ENCODE peak calls at places on chromosome 20, in seven cellular contexts. One of them, this sample, is unnamed.

GRCh38 chr20:14142171-14142570 is 146.9 kb downstream of the MACROD2 start:
- DNase-seq in astrocyte of the spinal cord: peak
- DNase-seq in RWPE1: peak
- DNase-seq in kidney tubule cell: peak
- DNase-seq in GM03348: peak
- DNase-seq in body of pancreas: peak
- DNase-seq in H4: peak
- DNase-seq in this sample: peak

GRCh38 chr20:63409066-63409833 is 48.1 kb upstream of the CHRNA4 start:
- DNase-seq in astrocyte of the spinal cord: no peak
- DNase-seq in RWPE1: no peak
- DNase-seq in kidney tubule cell: no peak
- DNase-seq in GM03348: no peak
- DNase-seq in body of pancreas: no peak
- DNase-seq in H4: no peak
- DNase-seq in this sample: no peak

GRCh38 chr20:45564760-45565276 is 14.3 kb downstream of the WFDC8 start:
- DNase-seq in astrocyte of the spinal cord: no peak
- DNase-seq in RWPE1: no peak
- DNase-seq in kidney tubule cell: no peak
- DNase-seq in GM03348: no peak
- DNase-seq in body of pancreas: no peak
- DNase-seq in H4: no peak
- DNase-seq in this sample: no peak

GRCh38 chr20:61742097-61742805 is 323.4 kb downstream of the TAF4 start:
- DNase-seq in astrocyte of the spinal cord: peak
- DNase-seq in RWPE1: no peak
- DNase-seq in kidney tubule cell: no peak
- DNase-seq in GM03348: no peak
- DNase-seq in body of pancreas: no peak
- DNase-seq in H4: no peak
- DNase-seq in this sample: no peak

GRCh38 chr20:16263582-16263981 is 309.7 kb downstream of the KIF16B start:
- DNase-seq in astrocyte of the spinal cord: no peak
- DNase-seq in RWPE1: no peak
- DNase-seq in kidney tubule cell: no peak
- DNase-seq in GM03348: no peak
- DNase-seq in body of pancreas: no peak
- DNase-seq in H4: no peak
- DNase-seq in this sample: no peak

GRCh38 chr20:59955131-59955796 is 3.0 kb upstream of the CDH26 start:
- DNase-seq in astrocyte of the spinal cord: no peak
- DNase-seq in RWPE1: peak
- DNase-seq in kidney tubule cell: peak
- DNase-seq in GM03348: peak
- DNase-seq in body of pancreas: no peak
- DNase-seq in H4: peak
- DNase-seq in this sample: peak

GRCh38 chr20:24871429-24872213 is 77.4 kb upstream of the CST7 start:
- DNase-seq in astrocyte of the spinal cord: no peak
- DNase-seq in RWPE1: no peak
- DNase-seq in kidney tubule cell: no peak
- DNase-seq in GM03348: no peak
- DNase-seq in body of pancreas: no peak
- DNase-seq in H4: no peak
- DNase-seq in this sample: no peak

GRCh38 chr20:49573900-49574416 is 6.0 kb upstream of the PTGIS start:
- DNase-seq in astrocyte of the spinal cord: no peak
- DNase-seq in RWPE1: no peak
- DNase-seq in kidney tubule cell: peak
- DNase-seq in GM03348: peak
- DNase-seq in body of pancreas: no peak
- DNase-seq in H4: no peak
- DNase-seq in this sample: no peak

GRCh38 chr20:59171986-59172385 is 8.4 kb downstream of the ZNF831 start:
- DNase-seq in astrocyte of the spinal cord: no peak
- DNase-seq in RWPE1: no peak
- DNase-seq in kidney tubule cell: no peak
- DNase-seq in GM03348: no peak
- DNase-seq in body of pancreas: no peak
- DNase-seq in H4: no peak
- DNase-seq in this sample: no peak

GRCh38 chr20:36208257-36208656 is 28.0 kb upstream of the AAR2 start:
- DNase-seq in astrocyte of the spinal cord: no peak
- DNase-seq in RWPE1: no peak
- DNase-seq in kidney tubule cell: no peak
- DNase-seq in GM03348: no peak
- DNase-seq in body of pancreas: no peak
- DNase-seq in H4: no peak
- DNase-seq in this sample: no peak

GRCh38 chr20:50575869-50576720 is 65.9 kb downstream of the PTPN1 start:
- DNase-seq in astrocyte of the spinal cord: peak
- DNase-seq in RWPE1: peak
- DNase-seq in kidney tubule cell: peak
- DNase-seq in GM03348: peak
- DNase-seq in body of pancreas: peak
- DNase-seq in H4: peak
- DNase-seq in this sample: peak

GRCh38 chr20:9359561-9360308 is 154.7 kb upstream of the LAMP5 start:
- DNase-seq in astrocyte of the spinal cord: peak
- DNase-seq in RWPE1: peak
- DNase-seq in kidney tubule cell: peak
- DNase-seq in GM03348: peak
- DNase-seq in body of pancreas: peak
- DNase-seq in H4: peak
- DNase-seq in this sample: peak

GRCh38 chr20:37442986-37443385 is 78.1 kb upstream of the NNAT start:
- DNase-seq in astrocyte of the spinal cord: no peak
- DNase-seq in RWPE1: no peak
- DNase-seq in kidney tubule cell: no peak
- DNase-seq in GM03348: no peak
- DNase-seq in body of pancreas: no peak
- DNase-seq in H4: no peak
- DNase-seq in this sample: no peak

GRCh38 chr20:25048519-25048952 is 9.4 kb downstream of the ACSS1 start:
- DNase-seq in astrocyte of the spinal cord: no peak
- DNase-seq in RWPE1: no peak
- DNase-seq in kidney tubule cell: no peak
- DNase-seq in GM03348: no peak
- DNase-seq in body of pancreas: peak
- DNase-seq in H4: no peak
- DNase-seq in this sample: no peak

GRCh38 chr20:40961686-40962640 is 66.7 kb upstream of the TOP1 start:
- DNase-seq in astrocyte of the spinal cord: peak
- DNase-seq in RWPE1: peak
- DNase-seq in kidney tubule cell: no peak
- DNase-seq in GM03348: no peak
- DNase-seq in body of pancreas: no peak
- DNase-seq in H4: peak
- DNase-seq in this sample: no peak

GRCh38 chr20:4666001-4666470 is 55.7 kb upstream of the PRND start:
- DNase-seq in astrocyte of the spinal cord: peak
- DNase-seq in RWPE1: peak
- DNase-seq in kidney tubule cell: no peak
- DNase-seq in GM03348: peak
- DNase-seq in body of pancreas: no peak
- DNase-seq in H4: peak
- DNase-seq in this sample: no peak

GRCh38 chr20:64238115-64238825 is 17.3 kb upstream of the PCMTD2 start:
- DNase-seq in astrocyte of the spinal cord: no peak
- DNase-seq in RWPE1: no peak
- DNase-seq in kidney tubule cell: no peak
- DNase-seq in GM03348: no peak
- DNase-seq in body of pancreas: no peak
- DNase-seq in H4: no peak
- DNase-seq in this sample: peak

GRCh38 chr20:32415494-32415893 is 57.4 kb downstream of the ASXL1 start:
- DNase-seq in astrocyte of the spinal cord: no peak
- DNase-seq in RWPE1: no peak
- DNase-seq in kidney tubule cell: no peak
- DNase-seq in GM03348: no peak
- DNase-seq in body of pancreas: no peak
- DNase-seq in H4: no peak
- DNase-seq in this sample: no peak

GRCh38 chr20:47358052-47358671 is 1.7 kb upstream of the ZMYND8 start:
- DNase-seq in astrocyte of the spinal cord: peak
- DNase-seq in RWPE1: no peak
- DNase-seq in kidney tubule cell: peak
- DNase-seq in GM03348: no peak
- DNase-seq in body of pancreas: no peak
- DNase-seq in H4: no peak
- DNase-seq in this sample: peak

GRCh38 chr20:50957276-50957675 is 1.1 kb downstream of the DPM1 start:
- DNase-seq in astrocyte of the spinal cord: no peak
- DNase-seq in RWPE1: no peak
- DNase-seq in kidney tubule cell: no peak
- DNase-seq in GM03348: no peak
- DNase-seq in body of pancreas: no peak
- DNase-seq in H4: no peak
- DNase-seq in this sample: no peak

GRCh38 chr20:36491901-36492617 is 49.3 kb upstream of the MYL9 start:
- DNase-seq in astrocyte of the spinal cord: peak
- DNase-seq in RWPE1: peak
- DNase-seq in kidney tubule cell: peak
- DNase-seq in GM03348: peak
- DNase-seq in body of pancreas: no peak
- DNase-seq in H4: no peak
- DNase-seq in this sample: no peak

GRCh38 chr20:8996817-8997512 is 71.9 kb upstream of the PLCB4 start:
- DNase-seq in astrocyte of the spinal cord: no peak
- DNase-seq in RWPE1: no peak
- DNase-seq in kidney tubule cell: no peak
- DNase-seq in GM03348: no peak
- DNase-seq in body of pancreas: no peak
- DNase-seq in H4: no peak
- DNase-seq in this sample: no peak

GRCh38 chr20:5056801-5057599 is 55.7 kb upstream of the SLC23A2 start:
- DNase-seq in astrocyte of the spinal cord: peak
- DNase-seq in RWPE1: no peak
- DNase-seq in kidney tubule cell: peak
- DNase-seq in GM03348: peak
- DNase-seq in body of pancreas: peak
- DNase-seq in H4: peak
- DNase-seq in this sample: peak

GRCh38 chr20:51695574-51696303 is 72.5 kb downstream of the ATP9A start:
- DNase-seq in astrocyte of the spinal cord: peak
- DNase-seq in RWPE1: peak
- DNase-seq in kidney tubule cell: peak
- DNase-seq in GM03348: peak
- DNase-seq in body of pancreas: no peak
- DNase-seq in H4: peak
- DNase-seq in this sample: no peak

GRCh38 chr20:23361108-23361650 is 803 bp upstream of the GZF1 start:
- DNase-seq in astrocyte of the spinal cord: no peak
- DNase-seq in RWPE1: peak
- DNase-seq in kidney tubule cell: peak
- DNase-seq in GM03348: no peak
- DNase-seq in body of pancreas: peak
- DNase-seq in H4: no peak
- DNase-seq in this sample: peak

GRCh38 chr20:6265204-6265904 is 142.5 kb upstream of the FERMT1 start:
- DNase-seq in astrocyte of the spinal cord: peak
- DNase-seq in RWPE1: peak
- DNase-seq in kidney tubule cell: peak
- DNase-seq in GM03348: peak
- DNase-seq in body of pancreas: no peak
- DNase-seq in H4: peak
- DNase-seq in this sample: peak

GRCh38 chr20:64166712-64167615 is 2.7 kb downstream of the MYT1 start:
- DNase-seq in astrocyte of the spinal cord: no peak
- DNase-seq in RWPE1: no peak
- DNase-seq in kidney tubule cell: no peak
- DNase-seq in GM03348: no peak
- DNase-seq in body of pancreas: no peak
- DNase-seq in H4: no peak
- DNase-seq in this sample: no peak

GRCh38 chr20:54711061-54711460 is 235.7 kb downstream of the DOK5 start:
- DNase-seq in astrocyte of the spinal cord: no peak
- DNase-seq in RWPE1: no peak
- DNase-seq in kidney tubule cell: no peak
- DNase-seq in GM03348: no peak
- DNase-seq in body of pancreas: no peak
- DNase-seq in H4: no peak
- DNase-seq in this sample: no peak

GRCh38 chr20:47576516-47577033 is 74.9 kb downstream of the NCOA3 start:
- DNase-seq in astrocyte of the spinal cord: peak
- DNase-seq in RWPE1: peak
- DNase-seq in kidney tubule cell: peak
- DNase-seq in GM03348: peak
- DNase-seq in body of pancreas: peak
- DNase-seq in H4: peak
- DNase-seq in this sample: peak

GRCh38 chr20:15319444-15319843 is 982.0 kb upstream of the FLRT3 start:
- DNase-seq in astrocyte of the spinal cord: no peak
- DNase-seq in RWPE1: no peak
- DNase-seq in kidney tubule cell: no peak
- DNase-seq in GM03348: no peak
- DNase-seq in body of pancreas: no peak
- DNase-seq in H4: no peak
- DNase-seq in this sample: no peak

This sample was measured in DMS53.